ENCODE peak calls at places on chromosomes 3 and 15, in seven cellular contexts. E is OCI-LY7; W is CD4-positive, CD25-positive, alpha-beta regulatory T cell; X is vagina; A is cardiac muscle cell; R is mesendoderm; L is body of pancreas. P is an unnamed sample. For H3K4me1, the result is how much of the 10 kb centered on the place peaks cover.

GRCh38 chr15:60844010-60844409 is 365.1 kb upstream of the ICE2 start:
- DNase-seq in W (no peak), A (no peak), R (no peak), X (no peak), L (no peak), E (no peak), P (no peak)

GRCh38 chr15:48643236-48643635 is 2.3 kb downstream of the FBN1 start:
- DNase-seq in X (no peak), E (no peak), W (no peak), R (no peak), L (no peak), A (no peak), P (no peak)

GRCh38 chr3:123520656-123521055 is 64.2 kb downstream of the HACD2 start:
- DNase-seq in W (no peak), L (no peak), R (no peak), A (no peak), X (no peak), E (no peak), P (no peak)

GRCh38 chr15:81410318-81410753 is 36.3 kb upstream of the TMC3 start:
- DNase-seq in W (peak), E (peak), X (no peak), R (peak), A (peak), L (peak), P (no peak)

GRCh38 chr3:86951343-86951742 is 39.6 kb downstream of the VGLL3 start:
- DNase-seq in R (no peak), X (no peak), A (no peak), E (no peak), L (no peak), W (no peak), P (no peak)

GRCh38 chr15:73141216-73141900 is 89.1 kb downstream of the NEO1 start:
- DNase-seq in X (no peak), E (no peak), W (peak), A (no peak), L (no peak), R (no peak), P (no peak)

GRCh38 chr3:117719316-117719926 is 1009.8 kb downstream of the TUSC7 start:
- DNase-seq in W (no peak), E (peak), L (no peak), A (peak), X (no peak), R (peak), P (no peak)

GRCh38 chr15:78855746-78856145 is 16.9 kb upstream of the MORF4L1 start:
- DNase-seq in R (no peak), L (no peak), X (no peak), A (no peak), W (no peak), E (no peak), P (no peak)

GRCh38 chr3:126659915-126660886 is 5.3 kb upstream of the TXNRD3 start:
- DNase-seq in W (no peak), R (peak), A (no peak), X (peak), E (no peak), L (no peak), P (no peak)

GRCh38 chr3:88678747-88679146 is 428.7 kb upstream of the EPHA3 start:
- DNase-seq in L (no peak), R (peak), A (no peak), W (no peak), E (no peak), X (no peak), P (no peak)

GRCh38 chr15:34436956-34437442 is 609 bp downstream of the GOLGA8A start:
- DNase-seq in X (no peak), R (peak), A (peak), W (peak), L (peak), E (no peak), P (peak)

GRCh38 chr3:101574388-101575156 is 592 bp downstream of the PCNP start:
- DNase-seq in X (no peak), R (peak), E (peak), W (no peak), L (peak), A (peak), P (no peak)

GRCh38 chr3:34292605-34293300 is 494.3 kb downstream of the PDCD6IP start:
- DNase-seq in X (no peak), A (no peak), R (no peak), E (no peak), W (no peak), L (no peak), P (no peak)

GRCh38 chr3:128398586-128398985 is 68.1 kb downstream of the DNAJB8 start:
- DNase-seq in E (no peak), X (no peak), A (no peak), W (no peak), R (peak), L (no peak), P (no peak)

GRCh38 chr15:29788433-29789034 is 33.7 kb downstream of the TJP1 start:
- DNase-seq in X (no peak), L (no peak), W (no peak), A (no peak), R (peak), E (no peak), P (no peak)

GRCh38 chr3:56998081-56998529 is 62.4 kb upstream of the SPATA12 start:
- DNase-seq in X (no peak), L (no peak), E (no peak), W (no peak), A (no peak), R (no peak), P (no peak)

GRCh38 chr15:36468746-36469145 is 110.7 kb upstream of the CDIN1 start:
- DNase-seq in X (no peak), L (no peak), E (no peak), A (peak), W (no peak), R (no peak), P (no peak)

GRCh38 chr3:106560451-106560966 is 691.7 kb upstream of the CBLB start:
- DNase-seq in E (no peak), X (no peak), L (no peak), A (no peak), W (no peak), R (no peak), P (no peak)

GRCh38 chr3:18124501-18124900 is 300.6 kb downstream of the SATB1 start:
- DNase-seq in L (no peak), A (no peak), E (no peak), R (no peak), X (no peak), W (no peak), P (no peak)

GRCh38 chr3:53202331-53203015 is 41.5 kb downstream of the PRKCD start:
- DNase-seq in E (no peak), A (no peak), W (no peak), R (no peak), L (no peak), X (no peak), P (no peak)

GRCh38 chr3:133881492-133881891 is 14.2 kb downstream of the RAB6B start:
- DNase-seq in A (no peak), W (no peak), X (peak), E (no peak), L (no peak), R (no peak), P (no peak)

GRCh38 chr3:22377421-22377820 is 626.4 kb upstream of the ZNF385D start:
- DNase-seq in L (no peak), W (no peak), X (no peak), A (no peak), E (no peak), R (no peak), P (no peak)

GRCh38 chr15:85750319-85750806 is 44.4 kb downstream of the KLHL25 start:
- DNase-seq in R (peak), L (peak), X (no peak), W (no peak), E (no peak), A (no peak), P (no peak)

GRCh38 chr3:127525373-127525772 is 65.2 kb downstream of the TPRA1 start:
- DNase-seq in E (no peak), R (no peak), L (no peak), W (no peak), X (no peak), A (no peak), P (no peak)

GRCh38 chr3:189340680-189341460 is 169.1 kb downstream of the TPRG1 start:
- DNase-seq in W (no peak), E (peak), X (no peak), A (no peak), L (no peak), R (peak), P (no peak)

GRCh38 chr3:5022966-5023776 is 43.9 kb downstream of the BHLHE40 start:
- DNase-seq in W (no peak), E (no peak), R (peak), A (no peak), X (no peak), L (peak), P (no peak)

GRCh38 chr15:100999369-100999768 is 80.2 kb downstream of the LRRK1 start:
- DNase-seq in X (no peak), W (no peak), A (no peak), E (no peak), L (no peak), R (no peak), P (no peak)

GRCh38 chr15:35545825-35546580 is at the start of gene DPH6:
- DNase-seq in L (peak), W (peak), A (peak), X (no peak), E (peak), R (peak), P (peak)

DNA sequence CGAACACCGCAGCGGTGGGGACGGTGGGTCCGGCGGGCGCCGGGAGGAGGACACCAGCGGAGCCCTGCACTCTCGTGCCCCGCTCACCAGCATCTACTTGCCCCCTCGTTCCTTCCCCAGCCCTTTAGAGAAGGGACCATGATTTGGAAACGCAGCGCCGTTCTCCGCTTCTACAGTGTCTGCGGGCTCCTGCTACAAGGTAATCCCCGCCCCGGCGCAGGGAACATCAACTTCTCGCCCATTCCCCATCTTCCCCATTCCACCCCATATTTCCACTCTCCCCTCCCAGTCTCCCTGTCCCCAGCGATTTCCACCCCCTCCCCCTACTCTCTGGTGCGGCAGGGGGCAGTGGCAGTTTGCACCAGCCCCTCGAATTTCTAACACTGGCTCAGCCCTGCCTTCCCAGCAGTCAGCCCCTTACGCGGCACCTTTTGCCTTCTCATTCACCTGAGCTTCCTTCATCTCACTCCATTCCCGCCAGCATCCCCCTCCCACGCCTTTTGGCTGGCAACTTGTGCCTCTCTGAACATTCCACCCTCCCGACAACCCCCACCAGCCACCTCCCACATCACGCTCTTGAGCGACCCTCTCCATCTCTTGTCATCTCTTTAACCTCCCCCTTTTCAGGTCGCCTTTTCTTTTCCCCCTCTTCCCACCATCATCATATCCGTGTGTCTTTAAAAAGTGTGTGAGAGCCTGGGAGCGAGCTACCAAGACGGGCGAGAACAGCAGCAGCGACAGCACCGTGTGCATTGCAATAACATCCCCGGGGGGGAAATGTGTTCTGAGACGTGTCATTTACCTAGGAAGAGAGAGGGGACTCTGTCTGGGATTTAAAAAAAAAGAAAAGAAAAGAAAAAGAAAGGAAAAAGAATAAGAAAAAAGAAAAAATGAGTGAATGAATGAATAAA is 936 bp downstream of the CADM2 start:
- DNase-seq in X (no peak), L (peak), W (no peak), R (peak), A (peak), E (no peak), P (no peak)
- H3K4me3 ChIP-seq in X (peak), L (peak), W (no peak), R (peak), A (peak), E (no peak), P (peak)

GRCh38 chr15:98737122-98737521 is 88.8 kb downstream of the IGF1R start:
- DNase-seq in L (no peak), W (no peak), A (no peak), X (no peak), R (no peak), E (no peak), P (no peak)
- H3K27ac ChIP-seq in L (no peak), W (no peak), A (no peak), X (no peak), R (no peak), E (no peak), P (no peak)

GRCh38 chr15:98855815-98856539 is 151.6 kb downstream of the PGPEP1L start:
- DNase-seq in E (no peak), A (no peak), L (no peak), X (no peak), W (no peak), R (no peak), P (no peak)
- H3K4me1 ChIP-seq in E (under half), A (under half), L (half or more), X (half or more), W (under half), R (under half), P (under half)

GRCh38 chr15:41503669-41504010 is 10.0 kb downstream of the ITPKA start:
- DNase-seq in A (no peak), X (no peak), L (no peak), R (no peak), W (no peak), E (no peak), P (no peak)

GRCh38 chr15:41501961-41502786 is 8.5 kb downstream of the ITPKA start:
- DNase-seq in L (no peak), E (no peak), W (peak), R (peak), X (no peak), A (peak), P (peak)

GRCh38 chr15:41501191-41501917 is 7.7 kb downstream of the ITPKA start:
- DNase-seq in W (peak), A (peak), X (no peak), E (peak), L (no peak), R (peak), P (no peak)

GRCh38 chr15:41504751-41505492 is 8.7 kb downstream of the LTK start:
- DNase-seq in R (no peak), A (no peak), E (no peak), L (no peak), X (no peak), W (no peak), P (no peak)

DNA sequence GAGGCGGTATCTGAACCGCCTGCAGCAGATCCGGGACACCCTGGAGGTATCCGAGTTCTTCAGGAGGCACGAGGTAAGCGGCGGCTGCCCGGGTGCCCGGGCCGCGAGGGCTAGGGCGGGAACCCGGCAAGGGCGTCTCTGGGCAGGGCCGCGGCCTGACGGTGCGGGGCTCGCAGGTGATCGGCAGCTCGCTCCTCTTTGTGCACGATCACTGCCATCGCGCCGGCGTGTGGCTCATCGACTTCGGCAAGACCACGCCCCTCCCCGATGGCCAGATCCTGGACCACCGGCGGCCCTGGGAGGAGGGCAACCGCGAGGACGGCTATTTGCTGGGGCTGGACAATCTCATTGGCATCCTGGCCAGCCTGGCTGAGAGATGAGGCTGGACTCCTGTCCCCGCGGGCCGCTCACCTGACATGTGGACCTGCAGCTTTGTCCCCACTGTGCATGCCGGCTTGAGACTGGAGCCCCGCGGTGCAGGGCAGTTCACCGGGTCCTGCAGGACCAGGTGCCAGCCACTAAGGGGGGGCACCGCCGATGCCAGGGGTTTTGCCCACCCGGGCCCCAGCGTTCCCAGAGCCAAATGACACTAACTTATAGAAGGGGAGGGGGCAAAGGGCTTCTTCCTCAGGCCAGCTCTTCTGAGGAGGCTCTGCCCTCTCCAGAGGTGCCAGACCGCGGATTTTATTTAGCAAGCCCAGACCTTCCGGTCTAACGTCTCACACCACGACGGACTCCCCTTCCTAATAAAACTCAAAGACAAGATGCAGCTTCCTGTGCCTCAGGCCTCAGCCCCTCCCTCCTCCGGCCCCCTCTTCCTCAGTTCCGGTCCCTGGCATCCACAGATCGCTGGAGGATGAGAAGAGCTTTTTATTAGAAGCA is 9.4 kb downstream of the ITPKA start:
- DNase-seq in X (no peak), L (no peak), E (no peak), A (no peak), R (peak), W (no peak), P (no peak)
- H3K4me3 ChIP-seq in X (peak), L (no peak), E (no peak), A (no peak), R (no peak), W (no peak), P (peak)

GRCh38 chr3:63981980-63982379 is 41.3 kb downstream of the PSMD6 start:
- DNase-seq in W (no peak), R (no peak), E (no peak), X (no peak), A (no peak), L (no peak), P (no peak)

GRCh38 chr3:63977893-63978292 is 45.4 kb downstream of the PSMD6 start:
- DNase-seq in W (no peak), X (no peak), E (no peak), L (no peak), A (no peak), R (no peak), P (no peak)

GRCh38 chr3:63979093-63979492 is 44.2 kb downstream of the PSMD6 start:
- DNase-seq in A (no peak), L (peak), X (no peak), E (no peak), W (peak), R (no peak), P (no peak)

GRCh38 chr3:63980019-63980418 is 43.3 kb downstream of the PSMD6 start:
- DNase-seq in R (no peak), A (no peak), W (no peak), X (no peak), E (no peak), L (no peak), P (no peak)

GRCh38 chr3:63980830-63981498 is 42.3 kb downstream of the PSMD6 start:
- DNase-seq in X (no peak), E (no peak), R (no peak), L (peak), A (no peak), W (no peak), P (no peak)
- H3K27ac ChIP-seq in X (no peak), E (no peak), R (no peak), L (peak), A (no peak), W (peak), P (peak)

DNA sequence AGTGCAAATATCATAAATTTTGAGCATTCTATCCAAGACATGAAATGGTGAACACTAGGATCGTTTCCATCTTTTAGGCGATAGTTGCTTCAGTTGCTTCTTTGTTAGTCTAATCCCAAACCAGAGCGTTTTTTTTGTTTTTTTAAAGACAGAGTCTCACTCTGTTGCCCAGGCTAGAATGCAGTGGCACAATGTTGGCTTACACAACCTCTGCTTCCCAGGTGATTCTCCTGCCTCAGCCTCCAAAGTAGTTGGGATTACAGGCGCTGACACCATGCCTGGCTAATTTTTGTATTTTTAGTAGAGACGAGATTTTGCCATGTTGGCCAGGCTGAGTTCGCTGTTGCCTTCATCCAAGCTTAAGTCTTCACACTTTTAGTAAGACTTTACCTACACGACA is 265.3 kb downstream of the SHQ1 start:
- DNase-seq in W (no peak), X (no peak), R (no peak), E (no peak), L (no peak), A (no peak), P (no peak)
- H3K4me1 ChIP-seq in W (under half), X (under half), R (under half), E (under half), L (under half), A (under half), P (under half)

DNA sequence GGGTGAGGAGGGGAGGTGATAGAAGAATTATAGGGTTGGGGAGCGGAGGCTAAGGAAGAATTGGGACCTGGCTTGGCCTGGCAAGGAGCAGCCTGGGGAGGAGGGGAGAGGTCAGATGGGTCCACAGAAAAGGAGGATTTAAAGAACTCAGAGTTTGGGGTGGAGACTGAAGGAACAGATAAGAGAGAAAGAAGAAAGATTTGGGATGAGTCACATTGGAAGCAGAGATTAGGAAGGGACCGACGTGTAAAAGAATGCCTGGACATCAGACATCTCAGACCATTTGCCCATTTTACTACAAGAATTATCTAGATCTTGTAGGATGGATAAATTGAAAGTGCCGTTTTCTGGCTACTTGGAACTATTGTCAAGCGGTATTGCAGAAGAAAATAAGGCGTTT is 10.4 kb downstream of the TCAIM start:
- DNase-seq in L (no peak), A (no peak), W (no peak), X (no peak), R (no peak), E (no peak), P (no peak)
- H3K4me3 ChIP-seq in L (no peak), A (no peak), W (no peak), X (no peak), R (no peak), E (no peak), P (no peak)

DNA sequence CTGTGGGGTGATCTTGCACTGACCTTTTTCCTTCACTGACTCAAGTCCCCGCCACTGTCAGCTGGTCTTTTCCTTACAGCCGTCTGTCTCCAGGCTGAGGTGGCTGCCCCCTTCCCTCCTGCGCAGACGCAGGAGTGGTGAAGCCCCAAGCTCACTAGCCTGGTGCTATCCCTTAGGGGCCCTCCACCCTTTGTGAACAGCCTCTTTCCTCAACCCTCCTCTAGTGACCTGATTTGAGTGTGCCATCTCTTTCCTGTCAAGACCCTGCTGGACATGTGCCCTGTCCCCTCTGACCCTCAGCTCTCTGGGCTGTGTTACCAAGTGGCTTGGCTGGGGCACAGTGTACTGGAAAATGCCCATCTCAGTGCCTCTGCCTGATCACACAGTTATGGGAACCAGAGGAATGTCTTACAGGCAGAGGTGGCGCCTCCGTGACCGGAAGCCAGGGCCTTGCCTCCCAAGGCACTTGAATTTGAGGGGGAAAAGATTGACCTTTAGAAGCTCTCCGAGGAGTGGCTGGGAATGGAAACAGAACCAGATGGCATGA is 8.7 kb downstream of the KBTBD13 start:
- DNase-seq in R (no peak), L (no peak), W (no peak), X (no peak), E (no peak), A (no peak), P (no peak)
- H3K27ac ChIP-seq in R (no peak), L (no peak), W (no peak), X (peak), E (no peak), A (no peak), P (no peak)

GRCh38 chr3:104514371-104514770 is 852.3 kb upstream of the ALCAM start:
- DNase-seq in R (no peak), A (no peak), W (no peak), E (no peak), X (no peak), L (no peak), P (no peak)
- H3K4me1 ChIP-seq in R (under half), A (under half), W (under half), E (under half), X (under half), L (under half), P (under half)

P was measured in CD8-positive, alpha-beta T cell.